ENCODE peak calls at places on chromosome 19, in four cellular contexts. V is H1, M is GM12878, D is HepG2. I is an unnamed sample.

GRCh38 chr19:53432088-53432661 is 391 bp downstream of the ZNF761 start:
- DNase-seq in D (no peak), V (peak; percentile 56), M (no peak), I (no peak)

GRCh38 chr19:28075229-28075628 is 1137.7 kb downstream of the UQCRFS1 start:
- DNase-seq in V (no peak), M (no peak), D (no peak), I (no peak)

GRCh38 chr19:55095260-55096060 is 19.8 kb downstream of the EPS8L1 start:
- DNase-seq in M (no peak), D (no peak), V (peak; percentile 64), I (no peak)

GRCh38 chr19:17091758-17092333 is 16.3 kb downstream of the MYO9B start:
- DNase-seq in M (no peak), V (no peak), D (no peak), I (no peak)

GRCh38 chr19:7497292-7497691 is 8.5 kb upstream of the PEX11G start:
- DNase-seq in M (no peak), D (no peak), V (no peak), I (no peak)

GRCh38 chr19:12975221-12975756 is 5.9 kb downstream of the DAND5 start:
- DNase-seq in V (no peak), D (no peak), M (no peak), I (no peak)

GRCh38 chr19:27865927-27866777 is 1346.8 kb downstream of the UQCRFS1 start:
- DNase-seq in D (no peak), V (no peak), M (no peak), I (no peak)

GRCh38 chr19:34480971-34481821 is at the start of gene WTIP:
- DNase-seq in M (no peak), D (peak; percentile 62), V (peak; percentile 88), I (peak; percentile 64)

GRCh38 chr19:41332468-41332867 is 21.3 kb downstream of the TGFB1 start:
- DNase-seq in D (no peak), M (no peak), V (no peak), I (no peak)

GRCh38 chr19:40805258-40805868 is 6.4 kb downstream of the EGLN2 start:
- DNase-seq in V (no peak), D (no peak), M (no peak), I (no peak)

GRCh38 chr19:37954421-37954874 is 47.4 kb downstream of the SIPA1L3 start:
- DNase-seq in M (no peak), D (no peak), V (no peak), I (no peak)

GRCh38 chr19:17259118-17259780 is 5.3 kb downstream of the USHBP1 start:
- DNase-seq in V (no peak), D (no peak), M (no peak), I (no peak)

GRCh38 chr19:38977445-38978314 is 2.1 kb upstream of the FBXO17 start:
- DNase-seq in D (no peak), M (peak; percentile 80), V (no peak), I (no peak)

GRCh38 chr19:40813182-40813581 is 14.2 kb downstream of the EGLN2 start:
- DNase-seq in M (no peak), V (no peak), D (no peak), I (no peak)

GRCh38 chr19:31312004-31312403 is 37.2 kb downstream of the TSHZ3 start:
- DNase-seq in M (no peak), D (no peak), V (no peak), I (no peak)

GRCh38 chr19:37975071-37975470 is 68.1 kb downstream of the SIPA1L3 start:
- DNase-seq in M (no peak), D (no peak), V (no peak), I (no peak)

GRCh38 chr19:17687857-17688784 is at the start of gene UNC13A:
- DNase-seq in D (no peak), M (no peak), V (peak; percentile 98), I (no peak)

GRCh38 chr19:57830071-57830602 is at the start of gene ZNF587B:
- DNase-seq in M (no peak), V (peak; percentile 92), D (peak; percentile 47), I (peak; percentile 85)

GRCh38 chr19:29671393-29672076 is 6.3 kb downstream of the PLEKHF1 start:
- DNase-seq in D (peak; percentile 76), M (peak; percentile 88), V (no peak), I (no peak)

GRCh38 chr19:41792513-41793413 is 3.6 kb upstream of the CEACAM3 start:
- DNase-seq in M (no peak), V (peak; percentile 76), D (peak; percentile 21), I (peak; percentile 20)

GRCh38 chr19:40623403-40624239 is 22.5 kb downstream of the LTBP4 start:
- DNase-seq in M (no peak), V (peak; percentile 100), D (peak; percentile 43), I (peak; percentile 80)

GRCh38 chr19:7874080-7874856 is at the start of gene PRR36:
- DNase-seq in M (no peak), D (peak; percentile 58), V (peak; percentile 93), I (peak; percentile 39)

GRCh38 chr19:33316521-33317284 is 14.4 kb upstream of the CEBPA start:
- DNase-seq in V (no peak), D (peak; percentile 46), M (no peak), I (no peak)

GRCh38 chr19:14167013-14167593 is 30.7 kb upstream of the ASF1B start:
- DNase-seq in D (no peak), M (no peak), V (no peak), I (no peak)

GRCh38 chr19:55467236-55468053 is 2.9 kb upstream of the C19orf85 start:
- DNase-seq in V (peak; percentile 94), M (no peak), D (peak; percentile 69), I (no peak)

GRCh38 chr19:2811221-2811722 is 8.4 kb upstream of the ZNF554 start:
- DNase-seq in D (peak; percentile 81), M (no peak), V (no peak), I (no peak)

GRCh38 chr19:50349277-50350057 is 16.0 kb downstream of the NAPSA start:
- DNase-seq in M (no peak), V (no peak), D (peak; percentile 77), I (no peak)
- H3K4me3 ChIP-seq in M (no peak overlapping the region), V (no peak overlapping the region), D (peak overlapping the region; percentile 65), I (no peak overlapping the region)

GRCh38 chr19:51366999-51367564 is 894 bp upstream of the ETFB start:
- DNase-seq in V (no peak), M (no peak), D (no peak), I (no peak)
- TF ChIP-seq YY1 in V (no peak), M (no peak), D (no peak), I (no peak)

DNA sequence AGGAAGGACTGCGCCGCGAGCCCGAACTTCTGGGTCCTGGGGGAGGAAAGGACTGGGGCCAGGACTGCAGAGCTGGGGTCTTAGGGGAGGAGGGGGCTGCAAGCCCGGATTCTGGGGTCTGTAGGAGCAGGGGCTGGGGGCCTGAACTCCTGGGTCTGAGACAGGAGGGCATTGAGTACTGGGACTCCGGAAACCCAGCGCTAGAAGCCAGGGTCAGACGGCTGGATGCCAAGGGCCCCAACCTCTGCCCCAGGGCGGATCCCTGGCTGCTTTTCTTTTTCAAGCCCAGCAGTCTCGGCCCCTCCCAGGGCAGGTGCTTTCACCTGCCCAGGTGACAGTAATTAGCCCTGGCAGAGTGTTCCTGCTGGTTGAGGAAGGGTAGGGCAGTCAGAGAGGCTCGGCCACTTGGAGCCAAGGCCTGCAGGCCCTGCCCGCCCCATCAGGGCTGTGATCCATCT is 2.3 kb downstream of the MYH14 start:
- DNase-seq in V (peak; percentile 64), M (no peak), D (no peak), I (no peak)
- TF ChIP-seq SUZ12 in V (no peak), M (no peak), D (no peak), I (no peak)

GRCh38 chr19:50830266-50831025 is 2.9 kb downstream of the KLK15 start:
- DNase-seq in V (no peak), D (no peak), M (no peak), I (no peak)
- H3K4me3 ChIP-seq in V (no peak overlapping the region), D (no peak overlapping the region), M (no peak overlapping the region), I (no peak overlapping the region)

DNA sequence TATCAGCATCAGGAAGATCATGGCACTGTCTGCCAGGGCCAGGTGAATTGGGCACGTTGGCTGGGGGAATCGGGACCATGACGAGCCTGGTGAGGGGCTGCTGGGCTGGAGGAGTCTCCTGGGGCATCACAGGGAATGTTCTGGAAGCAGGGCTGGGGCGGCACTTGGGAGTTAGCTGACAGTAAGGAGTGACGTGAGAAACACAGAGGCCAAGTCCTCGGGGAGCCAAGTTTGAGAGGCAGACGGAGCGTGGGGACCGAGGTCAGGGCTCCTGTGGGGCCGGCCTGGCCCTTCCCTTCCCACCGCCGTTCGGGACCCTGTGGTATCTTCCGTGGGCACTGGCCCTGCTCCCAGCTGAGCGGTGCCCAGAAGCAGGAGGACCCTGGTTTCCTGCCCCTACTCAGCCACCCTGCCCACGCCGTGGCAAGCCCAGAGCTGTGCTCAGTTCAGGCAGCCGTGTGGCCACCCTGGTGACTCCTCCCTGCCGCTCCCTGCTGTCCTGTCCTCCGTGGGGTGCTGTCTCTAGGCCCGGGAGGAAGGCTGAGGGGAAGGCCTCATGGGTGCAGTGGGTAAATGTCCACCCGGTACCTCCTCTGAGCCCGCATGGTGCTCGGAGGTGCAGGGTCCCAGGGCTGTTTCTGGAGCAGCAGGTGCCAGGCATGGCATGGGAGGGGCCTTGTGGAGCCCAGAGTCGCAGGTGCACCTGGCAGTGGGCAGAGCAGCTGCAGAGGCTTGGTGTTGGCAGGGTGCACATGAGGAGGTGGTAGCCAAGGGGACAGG is 25.2 kb downstream of the CRTC1 start:
- DNase-seq in V (no peak), M (no peak), D (no peak), I (no peak)
- TF ChIP-seq YY1 in V (no peak), M (no peak), D (no peak), I (no peak)

DNA sequence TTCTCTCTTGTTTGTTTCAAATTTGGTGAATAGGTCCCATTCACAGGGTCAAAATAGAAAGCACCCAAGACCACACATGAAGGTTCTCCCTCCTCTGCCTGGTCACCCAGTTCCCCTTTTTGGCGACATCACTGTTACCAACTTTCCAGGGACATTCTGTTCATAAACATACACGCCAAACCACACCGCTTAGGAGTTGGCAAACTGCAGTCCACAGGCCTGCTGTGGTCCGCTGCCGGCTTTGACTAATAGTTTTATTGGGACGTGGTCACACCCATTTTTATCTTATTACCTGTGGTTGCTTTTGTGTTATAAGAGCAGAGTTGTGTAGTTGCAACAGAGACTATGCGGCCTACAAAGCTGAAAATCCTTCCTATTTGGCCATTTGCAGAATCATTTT is 24.2 kb downstream of the UHRF1 start:
- DNase-seq in M (no peak), V (no peak), D (no peak), I (no peak)
- TF ChIP-seq SUZ12 in M (no peak), V (no peak), D (no peak), I (no peak)